ENCODE peak calls at places on chromosomes 7 and 10, in five cellular contexts. C is mesendoderm, Q is H9, A is IMR-90, R is H1. W is an unnamed sample.

GRCh38 chr7:142196066-142196840 is 61.6 kb downstream of the PRSS58 start:
- DNase-seq in C (no peak), Q (no peak), A (no peak), R (no peak), W (no peak)

GRCh38 chr7:88386757-88387156 is 80.1 kb upstream of the STEAP4 start:
- DNase-seq in C (no peak), Q (no peak), A (no peak), R (no peak), W (no peak)

GRCh38 chr7:102122026-102122425 is 164.6 kb upstream of the SH2B2 start:
- DNase-seq in C (no peak), Q (no peak), A (peak; percentile 61), R (no peak), W (no peak)

GRCh38 chr10:57627642-57628178 is 640.0 kb downstream of the IPMK start:
- DNase-seq in C (peak; percentile 99), Q (peak; percentile 28), A (no peak), R (no peak), W (no peak)

GRCh38 chr7:112337177-112337576 is 113.1 kb upstream of the IFRD1 start:
- DNase-seq in C (peak; percentile 27), Q (no peak), A (no peak), R (no peak), W (no peak)

GRCh38 chr7:76220185-76221057 is 18.7 kb downstream of the SRRM3 start:
- DNase-seq in C (peak; percentile 88), Q (peak; percentile 87), A (peak; percentile 30), R (peak; percentile 62), W (peak; percentile 31)

GRCh38 chr7:87934699-87935372 is 785 bp downstream of the ADAM22 start:
- DNase-seq in C (peak; percentile 52), Q (peak; percentile 35), A (no peak), R (no peak), W (no peak)

GRCh38 chr10:16986406-16987128 is 143.0 kb downstream of the CUBN start:
- DNase-seq in C (no peak), Q (no peak), A (peak; percentile 88), R (no peak), W (no peak)

GRCh38 chr10:21084700-21085099 is 187.6 kb upstream of the NEBL start:
- DNase-seq in C (no peak), Q (no peak), A (no peak), R (no peak), W (no peak)

GRCh38 chr7:108073305-108074070 is 56.7 kb downstream of the LAMB4 start:
- DNase-seq in C (no peak), Q (no peak), A (no peak), R (no peak), W (no peak)

GRCh38 chr10:59190332-59190731 is 13.9 kb downstream of the PHYHIPL start:
- DNase-seq in C (no peak), Q (no peak), A (no peak), R (no peak), W (no peak)

GRCh38 chr10:61992683-61993629 is 91.5 kb downstream of the ARID5B start:
- DNase-seq in C (no peak), Q (no peak), A (peak; percentile 88), R (no peak), W (peak; percentile 75)

GRCh38 chr7:107152011-107152410 is 16.8 kb upstream of the HBP1 start:
- DNase-seq in C (no peak), Q (no peak), A (peak; percentile 74), R (no peak), W (no peak)

GRCh38 chr10:56547163-56547562 is 186.1 kb upstream of the ZWINT start:
- DNase-seq in C (no peak), Q (no peak), A (no peak), R (no peak), W (no peak)

GRCh38 chr7:21023841-21024502 is 237.3 kb upstream of the SP8 start:
- DNase-seq in C (peak; percentile 12), Q (no peak), A (no peak), R (no peak), W (no peak)

GRCh38 chr10:122939819-122940543 is 14.0 kb downstream of the C10orf88 start:
- DNase-seq in C (no peak), Q (no peak), A (peak; percentile 91), R (no peak), W (no peak)

GRCh38 chr10:98309366-98310355 is 41.7 kb upstream of the LOXL4 start:
- DNase-seq in C (peak; percentile 92), Q (peak; percentile 88), A (peak; percentile 87), R (peak; percentile 58), W (peak; percentile 51)

GRCh38 chr7:84251183-84251845 is 56.7 kb upstream of the SEMA3A start:
- DNase-seq in C (peak; percentile 32), Q (no peak), A (peak; percentile 90), R (no peak), W (no peak)

GRCh38 chr10:660413-660979 is 29.0 kb downstream of the DIP2C start:
- DNase-seq in C (no peak), Q (no peak), A (no peak), R (no peak), W (no peak)

DNA sequence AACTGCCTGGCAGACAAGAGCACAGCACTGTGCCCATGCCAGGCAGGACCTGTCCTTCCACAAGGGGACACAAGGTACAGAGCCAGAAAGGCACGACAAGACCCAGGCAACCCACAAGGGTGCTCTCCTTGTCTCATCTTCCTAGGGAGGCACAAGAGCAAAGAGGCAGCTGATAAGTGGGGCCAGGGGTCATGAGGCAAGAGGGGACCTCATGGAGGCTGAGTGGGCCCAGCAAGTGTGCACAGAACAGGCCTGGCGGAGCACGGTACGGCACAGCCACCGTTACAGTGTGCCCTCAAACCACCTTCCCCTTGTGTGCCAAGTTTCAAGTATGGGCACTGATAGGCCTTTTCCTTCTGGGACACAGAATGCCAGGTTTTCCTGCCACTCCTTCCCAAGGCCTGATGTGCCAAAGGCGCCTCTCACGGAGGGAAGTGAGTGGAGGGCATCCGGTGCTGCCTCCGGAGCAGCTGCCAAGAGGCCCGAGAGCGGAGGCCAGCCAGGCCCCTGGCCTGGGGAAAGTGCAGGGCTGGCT is 75.6 kb downstream of the FAM53B start:
- DNase-seq in C (no peak), Q (no peak), A (no peak), R (no peak), W (no peak)
- H3K18ac ChIP-seq in C (no peak overlapping the region), Q (no peak overlapping the region), A (no peak overlapping the region), R (no peak overlapping the region), W (peak overlapping the region; percentile 34)

GRCh38 chr10:104331208-104331838 is 6.9 kb downstream of the ITPRIP start:
- DNase-seq in C (peak; percentile 83), Q (peak; percentile 57), A (peak; percentile 84), R (no peak), W (peak; percentile 63)
- H3K18ac ChIP-seq in C (peak overlapping the region; percentile 20), Q (no peak overlapping the region), A (peak overlapping the region; percentile 22), R (peak overlapping the region; percentile 65), W (peak overlapping the region; percentile 93)

DNA sequence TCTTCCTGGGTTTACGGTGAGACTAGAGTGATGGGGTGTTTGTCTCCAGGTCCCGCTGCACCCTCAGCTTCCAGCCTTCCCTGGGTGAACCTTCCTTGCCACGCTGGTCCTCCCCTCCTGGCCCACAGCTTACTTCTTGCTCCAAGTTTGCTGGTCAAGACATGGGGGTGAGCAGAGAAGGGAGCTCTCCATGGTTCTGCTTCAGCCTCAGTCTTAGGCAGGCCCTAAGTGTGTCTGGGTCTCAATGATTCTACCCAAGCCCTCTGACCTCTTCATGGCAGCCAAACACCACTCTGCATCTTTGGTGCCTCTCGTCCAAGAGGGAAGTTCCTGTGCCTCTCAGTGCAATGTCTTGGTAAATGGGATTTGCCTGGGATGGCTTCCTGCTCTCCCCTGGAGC is 356.5 kb upstream of the KLF6 start:
- DNase-seq in C (peak; percentile 55), Q (peak; percentile 40), A (peak; percentile 40), R (no peak), W (peak; percentile 21)
- H3K18ac ChIP-seq in C (no peak overlapping the region), Q (no peak overlapping the region), A (no peak overlapping the region), R (no peak overlapping the region), W (no peak overlapping the region)

GRCh38 chr10:6737758-6738463 is 157.8 kb upstream of the PRKCQ start:
- DNase-seq in C (no peak), Q (no peak), A (peak; percentile 77), R (no peak), W (peak; percentile 76)
- H3K18ac ChIP-seq in C (peak overlapping the region; percentile 21), Q (no peak overlapping the region), A (peak overlapping the region; percentile 87), R (peak overlapping the region; percentile 38), W (no peak overlapping the region)

GRCh38 chr10:117541909-117542705 is 439 bp upstream of the EMX2 start:
- DNase-seq in C (peak; percentile 94), Q (peak; percentile 92), A (peak; percentile 2), R (no peak), W (peak; percentile 29)

GRCh38 chr10:117541405-117541908 is 1.1 kb upstream of the EMX2 start:
- DNase-seq in C (peak; percentile 81), Q (peak; percentile 75), A (no peak), R (no peak), W (peak; percentile 13)

GRCh38 chr10:117539271-117539876 is 3.2 kb upstream of the EMX2 start:
- DNase-seq in C (peak; percentile 12), Q (no peak), A (no peak), R (no peak), W (no peak)

GRCh38 chr10:117540640-117541404 is 1.7 kb upstream of the EMX2 start:
- DNase-seq in C (peak; percentile 12), Q (no peak), A (no peak), R (no peak), W (no peak)

DNA sequence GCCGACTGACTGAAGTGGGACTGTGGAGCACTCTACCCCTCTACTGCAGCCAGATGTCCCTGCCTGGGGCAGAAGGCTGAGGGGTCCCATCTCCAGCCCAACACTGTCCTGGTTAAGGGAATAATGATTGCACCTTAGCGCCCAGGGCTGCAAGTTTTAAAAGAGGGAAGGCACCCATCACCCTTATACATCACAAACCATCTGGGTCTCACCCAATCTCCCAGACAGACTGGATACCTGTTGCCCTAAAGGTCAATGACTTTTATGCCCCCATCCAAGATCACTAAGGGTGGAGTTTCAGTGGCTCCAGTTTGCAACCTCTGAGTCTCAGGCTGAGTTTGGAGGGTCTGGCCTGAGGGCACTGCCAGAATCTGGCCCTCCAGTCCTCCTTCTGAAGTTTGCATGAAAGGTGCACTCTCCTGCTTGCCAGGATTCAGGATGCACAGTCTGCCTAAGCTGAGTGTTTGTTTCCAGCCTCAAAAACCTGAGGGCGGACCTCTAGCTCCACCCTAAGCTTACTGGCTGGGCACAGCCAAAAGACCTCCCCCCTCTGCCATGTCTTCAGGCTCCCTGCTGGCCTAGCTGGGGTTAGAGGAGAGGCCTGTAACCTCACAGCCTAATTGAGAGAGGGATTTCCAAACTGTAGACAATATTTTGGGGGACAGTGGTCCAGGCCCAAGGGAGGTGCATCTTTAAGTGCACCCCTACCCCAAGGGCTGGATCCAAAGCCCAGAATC is 2.5 kb upstream of the EMX2 start:
- DNase-seq in C (peak; percentile 12), Q (no peak), A (no peak), R (no peak), W (no peak)
- H3K18ac ChIP-seq in C (no peak overlapping the region), Q (no peak overlapping the region), A (no peak overlapping the region), R (no peak overlapping the region), W (no peak overlapping the region)

GRCh38 chr10:133079836-133080682 is 7.7 kb upstream of the ADGRA1 start:
- DNase-seq in C (peak; percentile 61), Q (peak; percentile 82), A (no peak), R (no peak), W (no peak)
- H3K18ac ChIP-seq in C (no peak overlapping the region), Q (no peak overlapping the region), A (no peak overlapping the region), R (no peak overlapping the region), W (no peak overlapping the region)

DNA sequence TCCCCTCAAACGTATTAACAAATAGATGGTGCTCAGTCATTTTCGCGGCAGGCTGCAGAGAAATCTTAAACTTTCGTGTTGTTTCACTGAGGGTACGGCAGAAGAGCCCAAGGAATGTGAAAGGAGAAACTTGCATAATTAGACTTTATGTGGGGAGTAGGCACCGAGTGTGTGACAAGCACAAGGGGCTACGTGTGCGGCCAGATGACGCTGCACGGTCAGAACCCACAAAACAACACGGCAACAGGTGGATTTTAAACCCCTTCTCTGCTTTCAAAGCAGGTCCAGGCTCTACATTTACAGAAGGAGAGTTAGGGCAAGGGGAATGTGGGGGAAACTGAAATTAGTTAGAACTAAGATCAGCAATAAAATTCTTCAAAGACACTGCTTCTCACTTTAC is 401 bp upstream of the UCN3 start:
- DNase-seq in C (no peak), Q (no peak), A (no peak), R (no peak), W (no peak)
- H3K18ac ChIP-seq in C (no peak overlapping the region), Q (no peak overlapping the region), A (no peak overlapping the region), R (no peak overlapping the region), W (no peak overlapping the region)